ENCODE peak calls at places on chromosomes 12 and 14, in nine cellular contexts. A is mesenchymal stem cell, H is IMR-90, T is fibroblast of lung, Y is neuronal stem cell, D is GM23248, C is colonic mucosa, G is neural progenitor cell, N is K562. E is an unnamed sample.

GRCh38 chr14:21494902-21495762 is 16.0 kb downstream of the METTL3 start:
- DNase-seq in T (peak; percentile 58), G (no peak), Y (no peak), H (peak; percentile 80), D (peak; percentile 49), C (no peak), N (no peak), A (peak; percentile 41), E (no peak)

GRCh38 chr14:36105401-36105800 is 71.1 kb downstream of the PTCSC3 start:
- DNase-seq in N (no peak), Y (peak; percentile 48), D (peak; percentile 8), H (no peak), A (peak; percentile 9), T (no peak), G (peak; percentile 75), C (no peak), E (peak; percentile 76)

GRCh38 chr14:92481811-92482559 is 31.6 kb upstream of the RIN3 start:
- DNase-seq in N (no peak), G (no peak), C (no peak), A (no peak), Y (no peak), H (no peak), T (no peak), D (no peak), E (no peak)

GRCh38 chr14:49768301-49769121 is 558 bp downstream of the KLHDC2 start:
- DNase-seq in T (peak; percentile 67), Y (peak; percentile 41), D (peak; percentile 85), H (peak; percentile 66), N (peak; percentile 41), A (peak; percentile 72), C (peak; percentile 87), G (peak; percentile 70), E (peak; percentile 82)

GRCh38 chr12:54420766-54421144 is 1.7 kb upstream of the ITGA5 start:
- DNase-seq in Y (no peak), N (no peak), G (no peak), T (no peak), D (peak; percentile 41), H (no peak), A (peak; percentile 36), C (no peak), E (peak; percentile 76)

GRCh38 chr12:118135788-118136558 is at the start of gene PEBP1:
- DNase-seq in N (peak; percentile 97), T (peak; percentile 87), C (peak; percentile 98), G (peak; percentile 89), A (peak; percentile 93), H (peak; percentile 84), D (peak; percentile 96), Y (peak; percentile 75), E (peak; percentile 97)

GRCh38 chr12:118360785-118361404 is 11.8 kb downstream of the TAOK3 start:
- DNase-seq in G (no peak), H (peak; percentile 80), C (no peak), T (peak; percentile 77), A (peak; percentile 79), D (peak; percentile 81), Y (no peak), N (peak; percentile 28), E (no peak)

GRCh38 chr12:125218952-125219351 is 153.7 kb downstream of the AACS start:
- DNase-seq in T (no peak), G (no peak), Y (no peak), H (no peak), A (no peak), N (no peak), C (no peak), D (peak; percentile 7), E (no peak)

GRCh38 chr12:93954160-93955112 is 193.9 kb upstream of the PLXNC1 start:
- DNase-seq in C (no peak), D (peak; percentile 88), G (no peak), T (peak; percentile 28), A (no peak), H (peak; percentile 19), Y (no peak), N (no peak), E (no peak)

GRCh38 chr12:47612953-47613352 is 92.9 kb downstream of the RPAP3 start:
- DNase-seq in A (no peak), H (no peak), N (no peak), C (no peak), D (no peak), Y (no peak), G (no peak), T (no peak), E (no peak)

GRCh38 chr12:131287938-131288797 is 334.5 kb downstream of the ADGRD1 start:
- DNase-seq in H (no peak), C (no peak), D (no peak), A (no peak), N (no peak), G (no peak), T (no peak), Y (no peak), E (peak; percentile 35)

GRCh38 chr12:43285248-43285647 is 266.8 kb downstream of the ADAMTS20 start:
- DNase-seq in C (no peak), D (peak; percentile 96), A (peak; percentile 55), H (peak; percentile 98), N (no peak), T (peak; percentile 85), G (no peak), Y (no peak), E (no peak)
- H3K9ac ChIP-seq in C (no peak overlapping the region), D (no peak overlapping the region), A (peak overlapping the region; percentile 67), H (no peak overlapping the region), N (no peak overlapping the region), T (no peak overlapping the region), G (no peak overlapping the region), Y (no peak overlapping the region), E (no peak overlapping the region)

GRCh38 chr14:100679170-100679569 is 47.5 kb upstream of the DLK1 start:
- DNase-seq in T (no peak), G (no peak), H (no peak), A (no peak), Y (no peak), D (no peak), N (no peak), C (no peak), E (no peak)
- H3K27ac ChIP-seq in T (no peak overlapping the region), G (no peak overlapping the region), H (no peak overlapping the region), A (peak overlapping the region; percentile 86), Y (no peak overlapping the region), D (no peak overlapping the region), N (no peak overlapping the region), C (peak overlapping the region; percentile 33), E (no peak overlapping the region)

GRCh38 chr12:96289067-96289466 is 94.9 kb downstream of the ELK3 start:
- DNase-seq in H (no peak), C (no peak), D (no peak), Y (no peak), N (no peak), A (no peak), T (no peak), G (peak; percentile 11), E (no peak)
- H3K36me3 ChIP-seq in H (peaks cover 35% of the 10 kb centered on the region), C (no peaks in the 10 kb centered on the region), D (peaks cover 75% of the 10 kb centered on the region), Y (peaks cover 8% of the 10 kb centered on the region), N (peaks cover 71% of the 10 kb centered on the region), A (peaks cover 11% of the 10 kb centered on the region), T (peaks cover 8% of the 10 kb centered on the region), G (peaks cover 21% of the 10 kb centered on the region), E (peaks cover 67% of the 10 kb centered on the region)

GRCh38 chr12:28938056-28938455 is 211.0 kb upstream of the FAR2 start:
- DNase-seq in Y (no peak), D (no peak), N (no peak), G (no peak), T (no peak), H (no peak), A (no peak), C (no peak), E (no peak)
- H3K9ac ChIP-seq in Y (no peak overlapping the region), D (no peak overlapping the region), N (no peak overlapping the region), G (no peak overlapping the region), T (no peak overlapping the region), H (no peak overlapping the region), A (no peak overlapping the region), C (no peak overlapping the region), E (no peak overlapping the region)

GRCh38 chr12:113233967-113234366 is 12.7 kb downstream of the TPCN1 start:
- DNase-seq in T (no peak), C (no peak), H (no peak), Y (no peak), N (no peak), G (no peak), A (no peak), D (no peak), E (no peak)
- H3K27ac ChIP-seq in T (no peak overlapping the region), C (no peak overlapping the region), H (no peak overlapping the region), Y (no peak overlapping the region), N (no peak overlapping the region), G (no peak overlapping the region), A (no peak overlapping the region), D (no peak overlapping the region), E (no peak overlapping the region)